ENCODE peak calls at places on chromosomes 6 and 20, in six cellular contexts. A is AG04449, W is H1, Z is HepG2, X is fibroblast of pulmonary artery, B is cardiac muscle cell. H is an unnamed sample.

GRCh38 chr20:3163099-3164042 is 3.7 kb upstream of the FASTKD5 start:
- DNase-seq in A (no peak), W (no peak), Z (no peak), X (no peak), B (no peak), H (no peak)

GRCh38 chr20:24949756-24950127 is 673 bp downstream of the CST7 start:
- DNase-seq in A (no peak), W (peak; percentile 37), Z (no peak), X (no peak), B (no peak), H (no peak)

GRCh38 chr6:32883789-32884188 is 29.8 kb downstream of the PSMB9 start:
- DNase-seq in A (no peak), W (no peak), Z (no peak), X (peak; percentile 85), B (peak; percentile 92), H (no peak)

GRCh38 chr20:24235740-24236139 is 233.7 kb upstream of the SYNDIG1 start:
- DNase-seq in A (no peak), W (no peak), Z (no peak), X (no peak), B (no peak), H (no peak)

GRCh38 chr20:38162878-38163875 is 1.9 kb downstream of the TGM2 start:
- DNase-seq in A (no peak), W (no peak), Z (no peak), X (no peak), B (no peak), H (no peak)

GRCh38 chr6:135251964-135252429 is 70.9 kb downstream of the MYB start:
- DNase-seq in A (peak; percentile 31), W (no peak), Z (peak; percentile 83), X (peak; percentile 35), B (peak; percentile 31), H (no peak)

GRCh38 chr6:135088818-135089809 is 34.5 kb upstream of the HBS1L start:
- DNase-seq in A (peak; percentile 2), W (no peak), Z (peak; percentile 25), X (peak; percentile 51), B (peak; percentile 76), H (peak; percentile 10)

GRCh38 chr6:138817799-138818198 is 21.9 kb downstream of the ECT2L start:
- DNase-seq in A (peak; percentile 51), W (peak; percentile 64), Z (no peak), X (peak; percentile 66), B (peak; percentile 68), H (peak; percentile 39)

GRCh38 chr6:27280540-27281000 is 31.5 kb downstream of the POM121L2 start:
- DNase-seq in A (no peak), W (no peak), Z (peak; percentile 10), X (no peak), B (no peak), H (no peak)

GRCh38 chr6:93554018-93554417 is 134.7 kb upstream of the EPHA7 start:
- DNase-seq in A (no peak), W (no peak), Z (no peak), X (no peak), B (no peak), H (no peak)

GRCh38 chr6:13377054-13377758 is 48.9 kb upstream of the TBC1D7 start:
- DNase-seq in A (no peak), W (no peak), Z (no peak), X (no peak), B (no peak), H (no peak)

GRCh38 chr6:152273002-152273401 is 364.2 kb downstream of the SYNE1 start:
- DNase-seq in A (no peak), W (no peak), Z (no peak), X (peak; percentile 17), B (peak; percentile 12), H (no peak)

GRCh38 chr20:3080939-3081388 is 3.6 kb downstream of the AVP start:
- DNase-seq in A (no peak), W (no peak), Z (no peak), X (peak; percentile 24), B (peak; percentile 75), H (no peak)

GRCh38 chr20:58308680-58309527 is 611 bp upstream of the RAB22A start:
- DNase-seq in A (no peak), W (peak; percentile 82), Z (no peak), X (peak; percentile 63), B (peak; percentile 72), H (no peak)

GRCh38 chr6:166553563-166554271 is 32.8 kb downstream of the RAMACL start:
- DNase-seq in A (peak; percentile 65), W (no peak), Z (no peak), X (peak; percentile 84), B (peak; percentile 81), H (no peak)

GRCh38 chr6:164749126-164749758 is 560.2 kb downstream of the C6orf118 start:
- DNase-seq in A (no peak), W (no peak), Z (no peak), X (peak; percentile 32), B (peak; percentile 55), H (no peak)

GRCh38 chr6:157443066-157443800 is 62.2 kb downstream of the ZDHHC14 start:
- DNase-seq in A (peak; percentile 57), W (no peak), Z (no peak), X (peak; percentile 62), B (peak; percentile 73), H (peak; percentile 74)

GRCh38 chr20:32479697-32480140 is 105.4 kb downstream of the NOL4L start:
- DNase-seq in A (no peak), W (no peak), Z (no peak), X (no peak), B (no peak), H (no peak)

GRCh38 chr6:90295854-90296345 is 743 bp downstream of the BACH2 start:
- DNase-seq in A (no peak), W (peak; percentile 77), Z (no peak), X (peak; percentile 64), B (peak; percentile 71), H (peak; percentile 20)

GRCh38 chr20:57469418-57470211 is 55.3 kb downstream of the CTCFL start:
- DNase-seq in A (no peak), W (no peak), Z (no peak), X (no peak), B (no peak), H (no peak)

GRCh38 chr20:44279228-44279627 is 31.8 kb downstream of the FITM2 start:
- DNase-seq in A (peak; percentile 29), W (no peak), Z (no peak), X (peak; percentile 55), B (peak; percentile 62), H (no peak)

GRCh38 chr6:5730586-5731263 is 276.0 kb downstream of the NRN1 start:
- DNase-seq in A (no peak), W (no peak), Z (no peak), X (peak; percentile 32), B (peak; percentile 27), H (no peak)

GRCh38 chr6:32944265-32944664 is 3.4 kb upstream of the HLA-DMB start:
- DNase-seq in A (no peak), W (no peak), Z (no peak), X (no peak), B (no peak), H (no peak)

GRCh38 chr6:35484921-35485392 is 11.9 kb downstream of the TEAD3 start:
- DNase-seq in A (no peak), W (peak; percentile 55), Z (no peak), X (no peak), B (no peak), H (no peak)
- H3K4me3 ChIP-seq in A (no peak overlapping the region), W (peak overlapping the region; percentile 38), Z (no peak overlapping the region), X (no peak overlapping the region), B (no peak overlapping the region), H (peak overlapping the region; percentile 1)

GRCh38 chr6:16722616-16723015 is 38.6 kb downstream of the ATXN1 start:
- DNase-seq in A (no peak), W (no peak), Z (no peak), X (no peak), B (no peak), H (no peak)

GRCh38 chr6:16721977-16722376 is 39.3 kb downstream of the ATXN1 start:
- DNase-seq in A (no peak), W (no peak), Z (no peak), X (no peak), B (peak; percentile 71), H (no peak)

GRCh38 chr6:16725145-16725864 is 36.0 kb downstream of the ATXN1 start:
- DNase-seq in A (peak; percentile 83), W (no peak), Z (no peak), X (peak; percentile 87), B (peak; percentile 82), H (no peak)

GRCh38 chr6:16720861-16721260 is 40.4 kb downstream of the ATXN1 start:
- DNase-seq in A (no peak), W (no peak), Z (no peak), X (no peak), B (no peak), H (no peak)

DNA sequence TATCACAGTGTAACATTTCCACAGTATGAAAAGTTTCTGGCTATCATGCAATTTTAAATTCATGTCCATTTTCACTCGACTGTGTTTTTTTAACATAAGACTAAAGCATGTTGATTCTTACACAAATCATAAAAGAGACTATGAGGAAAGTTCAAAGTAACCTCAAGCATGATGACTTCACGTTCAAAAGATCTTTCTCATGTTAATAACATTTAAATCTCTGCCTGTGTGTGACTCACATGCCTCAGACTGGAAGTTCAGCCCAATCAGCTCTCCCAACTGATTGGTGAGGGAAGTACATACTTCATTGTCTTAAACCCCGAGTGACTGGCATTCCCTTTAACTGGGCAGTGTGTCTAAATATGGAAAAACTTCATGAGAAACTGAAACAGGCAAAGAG is 37.4 kb downstream of the ATXN1 start:
- DNase-seq in A (peak; percentile 96), W (no peak), Z (peak; percentile 71), X (peak; percentile 95), B (peak; percentile 91), H (peak; percentile 69)
- H3K4me3 ChIP-seq in A (no peak overlapping the region), W (no peak overlapping the region), Z (no peak overlapping the region), X (no peak overlapping the region), B (no peak overlapping the region), H (no peak overlapping the region)

GRCh38 chr6:116370328-116370716 is 425 bp upstream of the DSE start:
- DNase-seq in A (no peak), W (no peak), Z (no peak), X (no peak), B (no peak), H (no peak)

GRCh38 chr6:116371384-116372209 is 850 bp downstream of the DSE start:
- DNase-seq in A (no peak), W (peak; percentile 83), Z (no peak), X (peak; percentile 88), B (peak; percentile 92), H (peak; percentile 87)

GRCh38 chr6:116370717-116371383 is at the start of gene DSE:
- DNase-seq in A (no peak), W (peak; percentile 90), Z (no peak), X (peak; percentile 84), B (peak; percentile 92), H (no peak)

GRCh38 chr6:116366740-116367275 is 3.9 kb upstream of the DSE start:
- DNase-seq in A (no peak), W (no peak), Z (no peak), X (no peak), B (no peak), H (no peak)

GRCh38 chr6:116369540-116370327 is 1.0 kb upstream of the DSE start:
- DNase-seq in A (no peak), W (no peak), Z (no peak), X (no peak), B (no peak), H (no peak)
- H3K4me3 ChIP-seq in A (peak overlapping the region; percentile 92), W (peak overlapping the region; percentile 87), Z (no peak overlapping the region), X (peak overlapping the region; percentile 82), B (peak overlapping the region; percentile 71), H (peak overlapping the region; percentile 80)

DNA sequence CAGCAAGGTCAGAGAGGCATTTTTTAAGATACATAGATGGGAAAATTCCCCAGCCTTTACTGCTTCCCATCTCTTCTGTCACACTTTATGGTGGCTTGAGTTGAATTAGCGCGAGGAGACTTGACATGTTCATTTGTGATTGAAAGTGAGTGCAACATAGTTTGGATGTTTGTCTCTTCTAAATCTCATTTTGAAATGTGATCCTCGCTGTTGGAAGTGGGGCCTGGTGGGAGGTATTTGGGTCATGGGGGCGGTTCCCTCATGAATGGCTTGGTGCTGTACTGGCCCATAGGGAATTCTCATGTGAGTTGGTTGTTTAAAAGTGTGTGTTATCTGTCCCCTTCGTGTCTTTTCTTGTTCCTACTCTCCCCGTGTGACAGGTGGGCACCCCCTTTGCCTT is 237.2 kb downstream of the CDKAL1 start:
- DNase-seq in A (no peak), W (no peak), Z (no peak), X (no peak), B (no peak), H (no peak)
- H3K4me3 ChIP-seq in A (no peak overlapping the region), W (no peak overlapping the region), Z (no peak overlapping the region), X (no peak overlapping the region), B (no peak overlapping the region), H (no peak overlapping the region)